ENCODE peak calls at places on chromosomes 12 and 14, in four cellular contexts. N is adrenal gland, H is uterus, P is fibroblast of lung. X is an unnamed sample.

GRCh38 chr12:64633940-64634337 is 23.6 kb downstream of the RASSF3 start:
- DNase-seq in N (peak; percentile 69), H (peak; percentile 46), P (peak; percentile 79), X (peak; percentile 59)

GRCh38 chr14:90828642-90829487 is 12.6 kb upstream of the TTC7B start:
- DNase-seq in N (peak; percentile 35), H (no peak), P (no peak), X (peak; percentile 46)

GRCh38 chr14:61268797-61269196 is 12.3 kb downstream of the TMEM30B start:
- DNase-seq in N (no peak), H (no peak), P (no peak), X (no peak)

GRCh38 chr12:68538722-68539614 is 71.7 kb upstream of the RAP1B start:
- DNase-seq in N (peak; percentile 33), H (peak; percentile 68), P (peak; percentile 39), X (peak; percentile 27)

GRCh38 chr12:14948672-14949071 is 10.3 kb upstream of the ERP27 start:
- DNase-seq in N (no peak), H (peak; percentile 56), P (peak; percentile 81), X (peak; percentile 66)

GRCh38 chr14:99819514-99819913 is 26.3 kb downstream of the EML1 start:
- DNase-seq in N (no peak), H (peak; percentile 36), P (no peak), X (no peak)

GRCh38 chr14:29637406-29637805 is 290.2 kb downstream of the PRKD1 start:
- DNase-seq in N (peak; percentile 78), H (no peak), P (peak; percentile 79), X (peak; percentile 8)

GRCh38 chr12:56119361-56119796 is 1.3 kb downstream of the ZC3H10 start:
- DNase-seq in N (peak; percentile 90), H (peak; percentile 79), P (peak; percentile 95), X (peak; percentile 85)

GRCh38 chr14:48943913-48944312 is 642.3 kb downstream of the RPS29 start:
- DNase-seq in N (no peak), H (no peak), P (no peak), X (no peak)

GRCh38 chr12:107264667-107265066 is 171.3 kb upstream of the CRY1 start:
- DNase-seq in N (no peak), H (no peak), P (no peak), X (no peak)

GRCh38 chr12:70190252-70191010 is 52.8 kb upstream of the CNOT2 start:
- DNase-seq in N (no peak), H (no peak), P (peak; percentile 18), X (no peak)

GRCh38 chr12:43370299-43370698 is 181.7 kb downstream of the ADAMTS20 start:
- DNase-seq in N (no peak), H (no peak), P (peak; percentile 69), X (no peak)

GRCh38 chr12:48197967-48198618 is 5.0 kb downstream of the OR10AD1 start:
- DNase-seq in N (peak; percentile 99), H (peak; percentile 93), P (peak; percentile 95), X (peak; percentile 98)

GRCh38 chr12:6952860-6953416 is 1.8 kb downstream of the PTPN6 start:
- DNase-seq in N (no peak), H (no peak), P (no peak), X (no peak)

GRCh38 chr12:88571543-88571942 is 8.7 kb downstream of the KITLG start:
- DNase-seq in N (no peak), H (no peak), P (no peak), X (no peak)

GRCh38 chr14:29926701-29927595 is 699 bp downstream of the PRKD1 start:
- DNase-seq in N (peak; percentile 68), H (peak; percentile 55), P (peak; percentile 45), X (peak; percentile 29)

GRCh38 chr14:92516344-92516965 is 2.9 kb downstream of the RIN3 start:
- DNase-seq in N (no peak), H (no peak), P (no peak), X (no peak)

GRCh38 chr14:92513204-92513965 is at the start of gene RIN3:
- DNase-seq in N (peak; percentile 66), H (peak; percentile 53), P (peak; percentile 62), X (peak; percentile 32)

GRCh38 chr14:92515510-92516343 is 2.1 kb downstream of the RIN3 start:
- DNase-seq in N (no peak), H (no peak), P (no peak), X (no peak)

GRCh38 chr14:92513966-92514843 is 624 bp downstream of the RIN3 start:
- DNase-seq in N (peak; percentile 52), H (peak; percentile 31), P (peak; percentile 52), X (peak; percentile 33)

GRCh38 chr14:92514844-92515509 is 1.4 kb downstream of the RIN3 start:
- DNase-seq in N (no peak), H (no peak), P (no peak), X (no peak)
- H3K4me3 ChIP-seq in N (no peak overlapping the region), H (peak overlapping the region; percentile 57), P (peak overlapping the region; percentile 80), X (no peak overlapping the region)

GRCh38 chr12:122884860-122885259 is 11.1 kb downstream of the VPS37B start:
- DNase-seq in N (no peak), H (no peak), P (no peak), X (no peak)
- H3K4me1 ChIP-seq in N (peaks cover 82% of the 10 kb centered on the region), H (no peaks in the 10 kb centered on the region), P (peaks cover 29% of the 10 kb centered on the region), X (peaks cover 17% of the 10 kb centered on the region)

GRCh38 chr12:62382526-62382925 is 84.1 kb upstream of the MON2 start:
- DNase-seq in N (no peak), H (no peak), P (no peak), X (no peak)
- H3K27ac ChIP-seq in N (no peak overlapping the region), H (no peak overlapping the region), P (no peak overlapping the region), X (no peak overlapping the region)

DNA sequence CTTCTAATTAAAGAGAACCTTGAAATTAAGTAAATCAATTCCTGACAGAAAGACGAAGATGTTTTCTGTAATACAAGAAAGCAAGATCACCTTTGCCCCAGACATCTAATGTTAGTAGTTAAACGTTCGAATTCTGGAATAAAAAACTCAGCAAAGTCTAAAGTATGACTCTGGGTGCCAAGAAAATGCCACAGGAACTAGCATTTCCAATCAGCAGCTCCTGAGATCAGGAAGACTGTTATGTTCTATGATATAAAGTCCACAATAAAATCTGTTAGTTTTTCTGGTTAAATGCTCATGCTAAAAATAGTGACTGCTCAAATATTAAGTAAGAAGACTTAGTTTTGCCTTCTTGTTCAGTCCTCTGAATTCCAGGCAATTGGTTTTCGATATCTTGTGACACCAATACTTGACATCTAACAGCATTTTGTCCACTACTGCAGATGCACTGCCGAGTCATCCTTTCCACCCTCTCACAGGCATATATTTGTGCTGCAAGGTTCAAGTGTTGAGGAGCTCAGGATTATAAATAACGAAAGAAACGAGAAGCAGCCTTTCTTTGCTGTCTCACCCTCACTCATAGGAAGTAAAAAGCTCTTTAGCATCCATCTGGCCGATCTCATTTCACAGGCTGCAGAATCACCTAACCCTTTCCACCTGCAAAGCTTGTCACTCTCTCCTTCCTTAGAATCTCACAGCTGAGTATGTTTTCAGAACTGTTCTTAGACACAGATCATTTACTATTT is 32.0 kb downstream of the SSH1 start:
- DNase-seq in N (peak; percentile 33), H (no peak), P (peak; percentile 53), X (no peak)
- H3K4me3 ChIP-seq in N (no peak overlapping the region), H (no peak overlapping the region), P (peak overlapping the region; percentile 31), X (no peak overlapping the region)

GRCh38 chr14:51963164-51963733 is 26.1 kb upstream of the RTRAF start:
- DNase-seq in N (no peak), H (no peak), P (peak; percentile 83), X (no peak)
- H3K4me1 ChIP-seq in N (peaks cover 17% of the 10 kb centered on the region), H (peaks cover 9% of the 10 kb centered on the region), P (no peaks in the 10 kb centered on the region), X (no peaks in the 10 kb centered on the region)

GRCh38 chr12:3077572-3078081 is 448 bp downstream of the TSPAN9 start:
- DNase-seq in N (peak; percentile 53), H (peak; percentile 50), P (peak; percentile 85), X (peak; percentile 11)
- H3K27ac ChIP-seq in N (no peak overlapping the region), H (peak overlapping the region; percentile 92), P (no peak overlapping the region), X (peak overlapping the region; percentile 34)

X was measured in small intestine.